ENCODE peak calls at places on chromosomes 12 and 14, in six cellular contexts. G is HepG2, Q is GM12878, V is K562, I is NT2/D1, X is H1. T is an unnamed sample.

GRCh38 chr12:116263844-116264243 is 13.6 kb downstream of the MED13L start:
- DNase-seq in V (no peak), G (peak; percentile 33), I (no peak), Q (no peak), X (no peak), T (no peak)

GRCh38 chr14:74763803-74764531 is 851 bp downstream of the YLPM1 start:
- DNase-seq in V (peak; percentile 12), G (no peak), X (no peak), Q (no peak), I (no peak), T (no peak)

GRCh38 chr12:42296503-42297109 is 29.3 kb downstream of the ZCRB1 start:
- DNase-seq in V (peak; percentile 20), G (peak; percentile 50), Q (no peak), X (no peak), I (peak; percentile 57), T (no peak)

GRCh38 chr14:85254718-85255117 is 275.2 kb upstream of the FLRT2 start:
- DNase-seq in Q (no peak), X (no peak), G (no peak), I (no peak), V (no peak), T (no peak)

GRCh38 chr14:21055473-21056117 is 2.0 kb upstream of the RNASE8 start:
- DNase-seq in V (no peak), I (no peak), G (peak; percentile 96), Q (no peak), X (no peak), T (no peak)

GRCh38 chr14:96772929-96773328 is 24.3 kb upstream of the VRK1 start:
- DNase-seq in Q (no peak), V (no peak), I (no peak), G (no peak), X (no peak), T (no peak)

GRCh38 chr14:98726585-98727405 is 545.2 kb downstream of the BCL11B start:
- DNase-seq in Q (no peak), V (no peak), X (no peak), G (no peak), I (no peak), T (no peak)

GRCh38 chr14:56460469-56460868 is 119.1 kb upstream of the TMEM260 start:
- DNase-seq in G (no peak), I (no peak), V (no peak), X (no peak), Q (no peak), T (no peak)

GRCh38 chr14:61355892-61356325 is 34.5 kb downstream of the PRKCH start:
- DNase-seq in G (peak; percentile 1), X (peak; percentile 54), I (peak; percentile 20), Q (no peak), V (no peak), T (peak; percentile 98)

GRCh38 chr12:14396071-14396470 is 30.6 kb downstream of the ATF7IP start:
- DNase-seq in X (no peak), V (no peak), G (no peak), I (no peak), Q (peak; percentile 45), T (no peak)

GRCh38 chr12:14395059-14395778 is 29.7 kb downstream of the ATF7IP start:
- DNase-seq in I (no peak), V (no peak), X (no peak), G (no peak), Q (no peak), T (no peak)

GRCh38 chr12:14390885-14391530 is 25.5 kb downstream of the ATF7IP start:
- DNase-seq in I (no peak), G (no peak), X (no peak), Q (no peak), V (no peak), T (no peak)

GRCh38 chr12:14394317-14395058 is 29.0 kb downstream of the ATF7IP start:
- DNase-seq in X (no peak), Q (peak; percentile 65), I (peak; percentile 68), V (peak; percentile 66), G (peak; percentile 69), T (peak; percentile 79)

GRCh38 chr12:14393736-14394135 is 28.3 kb downstream of the ATF7IP start:
- DNase-seq in V (no peak), G (no peak), Q (no peak), X (no peak), I (no peak), T (no peak)
- TF ChIP-seq ZNF274 in V (no peak), G (no peak), Q (no peak), X (no peak), I (no peak), T (no peak)

GRCh38 chr14:104989951-104990303 is 4.3 kb downstream of the CLBA1 start:
- DNase-seq in X (no peak), I (no peak), G (no peak), V (no peak), Q (no peak), T (no peak)

GRCh38 chr14:104984056-104984894 is 1.3 kb upstream of the CLBA1 start:
- DNase-seq in I (no peak), G (no peak), X (no peak), V (no peak), Q (no peak), T (no peak)

GRCh38 chr14:104985675-104986486 is at the start of gene CLBA1:
- DNase-seq in I (peak; percentile 67), V (peak; percentile 94), X (no peak), G (peak; percentile 69), Q (peak; percentile 55), T (peak; percentile 72)

GRCh38 chr14:104989236-104989950 is 3.8 kb downstream of the CLBA1 start:
- DNase-seq in I (no peak), G (no peak), X (no peak), V (no peak), Q (no peak), T (no peak)

GRCh38 chr14:104986487-104987164 is 1.0 kb downstream of the CLBA1 start:
- DNase-seq in G (no peak), Q (no peak), X (no peak), I (no peak), V (no peak), T (no peak)
- H3K4me3 ChIP-seq in G (peak overlapping the region; percentile 83), Q (peak overlapping the region; percentile 74), X (no peak overlapping the region), I (peak overlapping the region; percentile 71), V (peak overlapping the region; percentile 63), T (peak overlapping the region; percentile 81)

GRCh38 chr12:12081836-12082497 is 11.2 kb downstream of the BCL2L14 start:
- DNase-seq in Q (peak; percentile 39), G (peak; percentile 70), X (no peak), V (peak; percentile 57), I (no peak), T (peak; percentile 29)
- TF ChIP-seq ZNF274 in Q (no peak), G (no peak), X (no peak), V (no peak), I (no peak), T (no peak)

GRCh38 chr14:103848720-103849077 is 1.3 kb upstream of the PPP1R13B start:
- DNase-seq in V (no peak), I (no peak), Q (no peak), G (no peak), X (no peak), T (no peak)

GRCh38 chr14:103846008-103846568 is 1.3 kb downstream of the PPP1R13B start:
- DNase-seq in I (no peak), Q (no peak), X (no peak), V (no peak), G (no peak), T (no peak)

GRCh38 chr14:103846569-103847438 is 571 bp downstream of the PPP1R13B start:
- DNase-seq in G (no peak), X (no peak), I (no peak), Q (no peak), V (no peak), T (no peak)

GRCh38 chr14:103847954-103848719 is 762 bp upstream of the PPP1R13B start:
- DNase-seq in Q (no peak), X (no peak), V (peak; percentile 29), G (peak; percentile 40), I (no peak), T (no peak)

GRCh38 chr14:103847439-103847953 is at the start of gene PPP1R13B:
- DNase-seq in I (peak; percentile 77), G (peak; percentile 78), X (no peak), V (peak; percentile 97), Q (peak; percentile 40), T (peak; percentile 65)
- H3K4me3 ChIP-seq in I (peak within 1 kb of the TSS; percentile 55), G (peak within 1 kb of the TSS; percentile 88), X (peak within 1 kb of the TSS; percentile 66), V (peak within 1 kb of the TSS; percentile 45), Q (peak within 1 kb of the TSS; percentile 92), T (peak within 1 kb of the TSS; percentile 86)

GRCh38 chr12:26318661-26319068 is 123.3 kb downstream of the SSPN start:
- DNase-seq in G (peak; percentile 73), I (no peak), Q (no peak), X (peak; percentile 2), V (peak; percentile 51), T (no peak)

GRCh38 chr12:26319511-26319910 is 124.1 kb downstream of the SSPN start:
- DNase-seq in V (no peak), X (peak; percentile 3), G (peak; percentile 9), I (no peak), Q (no peak), T (no peak)

GRCh38 chr12:26317942-26318565 is 122.7 kb downstream of the SSPN start:
- DNase-seq in Q (no peak), I (no peak), G (no peak), V (no peak), X (no peak), T (peak; percentile 26)
- TF ChIP-seq ZNF274 in Q (no peak), I (no peak), G (no peak), V (no peak), X (no peak), T (no peak)

DNA sequence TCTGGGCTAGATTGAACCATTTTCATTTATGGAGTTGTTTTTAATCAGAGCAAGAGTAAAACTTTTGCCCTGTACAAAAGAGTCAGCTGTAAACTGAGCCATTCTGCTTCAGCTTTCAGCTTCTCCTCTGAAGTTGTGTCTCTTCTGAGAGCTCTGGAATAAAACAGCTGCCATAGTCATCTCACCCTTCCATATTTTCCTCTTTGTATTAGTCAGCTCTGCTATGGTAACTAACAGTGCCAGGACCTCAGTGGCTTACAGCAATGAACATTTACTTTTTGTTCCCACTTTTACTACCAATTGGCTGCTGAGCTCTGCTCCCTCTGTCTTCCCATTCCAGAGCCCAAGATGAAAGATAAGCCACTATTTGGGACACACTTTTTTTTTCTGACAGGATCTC is 178.5 kb downstream of the DAD1 start:
- DNase-seq in X (no peak), I (no peak), V (no peak), G (no peak), Q (no peak), T (no peak)
- H3K4me3 ChIP-seq in X (no peak overlapping the region), I (no peak overlapping the region), V (no peak overlapping the region), G (no peak overlapping the region), Q (no peak overlapping the region), T (no peak overlapping the region)